ENCODE peak calls at places on chromosomes 3 and 15, in five cellular contexts. One of them, this sample, is unnamed.

GRCh38 chr15:58957101-58957973 is 23.9 kb upstream of the SLTM start:
- DNase-seq in naive thymus-derived CD4-positive, alpha-beta T cell: peak; percentile 64
- DNase-seq in astrocyte: no peak
- DNase-seq in CD8-positive, alpha-beta memory T cell: peak; percentile 46
- DNase-seq in body of pancreas: peak; percentile 34
- DNase-seq in this sample: peak; percentile 75

GRCh38 chr3:33008282-33008681 is 56.8 kb downstream of the CCR4 start:
- DNase-seq in naive thymus-derived CD4-positive, alpha-beta T cell: no peak
- DNase-seq in astrocyte: no peak
- DNase-seq in CD8-positive, alpha-beta memory T cell: peak; percentile 7
- DNase-seq in body of pancreas: no peak
- DNase-seq in this sample: no peak

GRCh38 chr3:4971838-4972237 is 7.4 kb upstream of the BHLHE40 start:
- DNase-seq in naive thymus-derived CD4-positive, alpha-beta T cell: no peak
- DNase-seq in astrocyte: no peak
- DNase-seq in CD8-positive, alpha-beta memory T cell: no peak
- DNase-seq in body of pancreas: no peak
- DNase-seq in this sample: no peak

GRCh38 chr3:108221403-108221802 is 821 bp downstream of the IFT57 start:
- DNase-seq in naive thymus-derived CD4-positive, alpha-beta T cell: no peak
- DNase-seq in astrocyte: no peak
- DNase-seq in CD8-positive, alpha-beta memory T cell: no peak
- DNase-seq in body of pancreas: no peak
- DNase-seq in this sample: no peak

GRCh38 chr3:14923476-14923875 is 23.9 kb upstream of the NR2C2 start:
- DNase-seq in naive thymus-derived CD4-positive, alpha-beta T cell: no peak
- DNase-seq in astrocyte: no peak
- DNase-seq in CD8-positive, alpha-beta memory T cell: no peak
- DNase-seq in body of pancreas: no peak
- DNase-seq in this sample: no peak

GRCh38 chr3:37770938-37771918 is 90.5 kb upstream of the CTDSPL start:
- DNase-seq in naive thymus-derived CD4-positive, alpha-beta T cell: no peak
- DNase-seq in astrocyte: peak; percentile 33
- DNase-seq in CD8-positive, alpha-beta memory T cell: no peak
- DNase-seq in body of pancreas: peak; percentile 58
- DNase-seq in this sample: peak; percentile 18

GRCh38 chr3:120348065-120348980 is 831 bp downstream of the LRRC58 start:
- DNase-seq in naive thymus-derived CD4-positive, alpha-beta T cell: peak; percentile 67
- DNase-seq in astrocyte: no peak
- DNase-seq in CD8-positive, alpha-beta memory T cell: peak; percentile 4
- DNase-seq in body of pancreas: no peak
- DNase-seq in this sample: no peak

GRCh38 chr3:39279745-39280517 is at the start of gene CX3CR1:
- DNase-seq in naive thymus-derived CD4-positive, alpha-beta T cell: no peak
- DNase-seq in astrocyte: no peak
- DNase-seq in CD8-positive, alpha-beta memory T cell: no peak
- DNase-seq in body of pancreas: no peak
- DNase-seq in this sample: no peak

GRCh38 chr15:67927501-67928156 is 87.8 kb upstream of the RNU6-1 start:
- DNase-seq in naive thymus-derived CD4-positive, alpha-beta T cell: no peak
- DNase-seq in astrocyte: peak; percentile 96
- DNase-seq in CD8-positive, alpha-beta memory T cell: no peak
- DNase-seq in body of pancreas: peak; percentile 59
- DNase-seq in this sample: peak; percentile 97

GRCh38 chr3:4980229-4981159 is 1.3 kb downstream of the BHLHE40 start:
- DNase-seq in naive thymus-derived CD4-positive, alpha-beta T cell: peak; percentile 74
- DNase-seq in astrocyte: peak; percentile 83
- DNase-seq in CD8-positive, alpha-beta memory T cell: peak; percentile 86
- DNase-seq in body of pancreas: peak; percentile 95
- DNase-seq in this sample: peak; percentile 86

GRCh38 chr3:129276385-129276784 is 2.3 kb upstream of the HMCES start:
- DNase-seq in naive thymus-derived CD4-positive, alpha-beta T cell: no peak
- DNase-seq in astrocyte: no peak
- DNase-seq in CD8-positive, alpha-beta memory T cell: no peak
- DNase-seq in body of pancreas: no peak
- DNase-seq in this sample: no peak

GRCh38 chr15:25178835-25179672 is 224.3 kb downstream of the SNRPN start:
- DNase-seq in naive thymus-derived CD4-positive, alpha-beta T cell: no peak
- DNase-seq in astrocyte: no peak
- DNase-seq in CD8-positive, alpha-beta memory T cell: no peak
- DNase-seq in body of pancreas: peak; percentile 1
- DNase-seq in this sample: no peak

GRCh38 chr3:40310690-40311089 is 1.2 kb downstream of the EIF1B start:
- DNase-seq in naive thymus-derived CD4-positive, alpha-beta T cell: no peak
- DNase-seq in astrocyte: no peak
- DNase-seq in CD8-positive, alpha-beta memory T cell: no peak
- DNase-seq in body of pancreas: no peak
- DNase-seq in this sample: no peak

DNA sequence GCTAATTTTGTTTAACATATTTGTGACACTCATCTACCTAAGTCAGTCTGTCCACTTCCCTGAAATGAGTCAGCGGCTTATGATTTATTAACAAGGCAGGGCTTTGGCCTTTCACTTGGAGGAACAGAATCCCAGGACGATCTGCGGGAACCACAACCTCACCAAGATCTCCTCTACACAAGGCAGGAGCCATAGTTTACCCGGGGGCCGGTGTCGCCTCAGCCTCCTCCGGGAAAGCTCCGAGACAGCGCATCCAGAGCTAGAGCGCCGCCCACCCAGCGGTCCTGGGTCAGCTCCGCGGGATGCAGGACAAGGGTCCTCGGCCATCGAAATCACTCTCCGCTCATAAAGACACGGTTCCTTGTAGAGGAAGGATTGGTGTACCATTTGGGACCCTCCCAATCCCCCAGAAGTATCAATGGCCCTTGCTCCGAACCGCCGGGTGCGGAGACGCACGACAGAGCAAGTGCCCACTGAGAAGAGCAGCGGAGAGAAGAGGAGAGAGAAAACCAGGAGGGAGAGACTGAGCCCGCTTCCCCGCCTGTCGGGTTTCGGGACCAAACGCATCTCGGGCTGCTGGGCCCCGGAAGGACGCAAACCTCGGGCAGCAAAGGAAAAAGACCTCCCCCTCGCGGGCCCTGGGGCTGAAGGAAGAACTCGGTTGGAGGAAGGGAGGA is 13.1 kb upstream of the ALCAM start:
- DNase-seq in naive thymus-derived CD4-positive, alpha-beta T cell: no peak
- DNase-seq in astrocyte: peak; percentile 67
- DNase-seq in CD8-positive, alpha-beta memory T cell: no peak
- DNase-seq in body of pancreas: no peak
- DNase-seq in this sample: no peak
- H3K4me3 ChIP-seq in naive thymus-derived CD4-positive, alpha-beta T cell: no peak overlapping the region
- H3K4me3 ChIP-seq in astrocyte: peak overlapping the region; percentile 55
- H3K4me3 ChIP-seq in CD8-positive, alpha-beta memory T cell: no peak overlapping the region
- H3K4me3 ChIP-seq in body of pancreas: no peak overlapping the region
- H3K4me3 ChIP-seq in this sample: peak overlapping the region; percentile 51

DNA sequence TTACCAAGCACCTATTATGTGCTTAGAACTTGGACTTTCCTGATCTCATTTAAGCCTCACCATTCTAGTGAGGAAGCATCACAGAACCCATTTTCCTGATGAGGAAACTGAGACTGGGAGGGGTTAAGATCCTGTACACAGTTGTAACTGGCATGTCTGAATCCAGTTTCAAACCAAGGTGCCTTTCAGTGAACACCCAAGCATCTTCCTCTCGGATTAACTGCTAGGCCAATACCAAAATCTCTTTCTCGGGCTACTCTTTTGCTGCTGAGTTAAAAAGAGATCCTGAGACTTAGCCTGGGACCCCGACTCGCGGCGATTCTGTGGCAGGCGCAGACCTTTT is 578 bp upstream of the CEMIP start:
- DNase-seq in naive thymus-derived CD4-positive, alpha-beta T cell: no peak
- DNase-seq in astrocyte: no peak
- DNase-seq in CD8-positive, alpha-beta memory T cell: no peak
- DNase-seq in body of pancreas: no peak
- DNase-seq in this sample: no peak
- H3K4me3 ChIP-seq in naive thymus-derived CD4-positive, alpha-beta T cell: no peak overlapping the region
- H3K4me3 ChIP-seq in astrocyte: peak overlapping the region; percentile 35
- H3K4me3 ChIP-seq in CD8-positive, alpha-beta memory T cell: no peak overlapping the region
- H3K4me3 ChIP-seq in body of pancreas: no peak overlapping the region
- H3K4me3 ChIP-seq in this sample: no peak overlapping the region

DNA sequence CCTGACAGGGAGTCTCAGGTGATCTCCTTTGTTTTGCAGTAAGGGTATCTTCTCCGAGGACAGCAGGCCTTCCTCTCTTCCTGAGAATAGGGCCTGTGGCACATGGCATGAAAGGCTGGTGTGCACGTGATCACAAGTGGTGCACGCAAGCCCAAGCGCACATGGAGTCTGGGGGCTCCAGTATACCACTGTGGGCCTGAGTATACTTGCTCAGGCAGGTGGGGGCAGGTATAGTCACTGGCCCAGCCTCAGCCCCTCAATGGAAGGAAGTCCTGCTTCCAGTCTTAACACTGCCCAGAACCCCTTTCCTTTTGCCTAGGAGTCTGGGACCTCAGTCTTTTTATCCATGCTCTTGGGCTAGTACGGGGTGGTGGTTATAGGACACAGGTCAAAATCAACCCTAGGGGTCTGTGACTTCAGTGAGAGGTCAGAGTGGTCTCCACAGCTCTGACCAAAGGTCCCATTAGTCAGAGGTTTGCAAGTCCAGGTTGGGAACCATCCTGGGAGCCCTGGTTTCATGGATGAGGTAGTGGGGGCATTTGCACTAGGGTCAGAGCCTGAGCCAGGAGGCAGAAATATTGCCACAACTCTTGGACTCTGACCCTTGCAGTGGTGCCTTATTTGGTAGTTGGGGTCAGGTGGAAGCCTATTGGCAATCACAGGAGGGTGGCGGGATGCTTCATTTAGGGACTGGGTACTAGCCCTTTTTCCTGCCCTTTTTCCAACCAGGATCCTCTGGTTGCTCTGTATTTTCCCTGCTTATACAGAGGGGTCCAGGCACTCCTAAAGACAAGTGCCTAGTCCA is 823 bp upstream of the CCDC71 start:
- DNase-seq in naive thymus-derived CD4-positive, alpha-beta T cell: no peak
- DNase-seq in astrocyte: no peak
- DNase-seq in CD8-positive, alpha-beta memory T cell: no peak
- DNase-seq in body of pancreas: no peak
- DNase-seq in this sample: no peak
- H3K4me3 ChIP-seq in naive thymus-derived CD4-positive, alpha-beta T cell: peak overlapping the region; percentile 58
- H3K4me3 ChIP-seq in astrocyte: peak overlapping the region; percentile 72
- H3K4me3 ChIP-seq in CD8-positive, alpha-beta memory T cell: peak overlapping the region; percentile 88
- H3K4me3 ChIP-seq in body of pancreas: peak overlapping the region; percentile 21
- H3K4me3 ChIP-seq in this sample: peak overlapping the region; percentile 91

GRCh38 chr3:140927711-140928110 is 13.9 kb upstream of the SLC25A36 start:
- DNase-seq in naive thymus-derived CD4-positive, alpha-beta T cell: no peak
- DNase-seq in astrocyte: no peak
- DNase-seq in CD8-positive, alpha-beta memory T cell: no peak
- DNase-seq in body of pancreas: no peak
- DNase-seq in this sample: no peak

GRCh38 chr3:140933109-140933508 is 8.5 kb upstream of the SLC25A36 start:
- DNase-seq in naive thymus-derived CD4-positive, alpha-beta T cell: no peak
- DNase-seq in astrocyte: no peak
- DNase-seq in CD8-positive, alpha-beta memory T cell: no peak
- DNase-seq in body of pancreas: no peak
- DNase-seq in this sample: no peak

GRCh38 chr3:140933552-140933951 is 8.1 kb upstream of the SLC25A36 start:
- DNase-seq in naive thymus-derived CD4-positive, alpha-beta T cell: no peak
- DNase-seq in astrocyte: no peak
- DNase-seq in CD8-positive, alpha-beta memory T cell: no peak
- DNase-seq in body of pancreas: no peak
- DNase-seq in this sample: no peak

GRCh38 chr3:140931801-140932200 is 9.8 kb upstream of the SLC25A36 start:
- DNase-seq in naive thymus-derived CD4-positive, alpha-beta T cell: no peak
- DNase-seq in astrocyte: peak; percentile 20
- DNase-seq in CD8-positive, alpha-beta memory T cell: no peak
- DNase-seq in body of pancreas: no peak
- DNase-seq in this sample: no peak

GRCh38 chr3:140931016-140931454 is 10.6 kb upstream of the SLC25A36 start:
- DNase-seq in naive thymus-derived CD4-positive, alpha-beta T cell: no peak
- DNase-seq in astrocyte: no peak
- DNase-seq in CD8-positive, alpha-beta memory T cell: no peak
- DNase-seq in body of pancreas: no peak
- DNase-seq in this sample: no peak
- H3K4me3 ChIP-seq in naive thymus-derived CD4-positive, alpha-beta T cell: no peak overlapping the region
- H3K4me3 ChIP-seq in astrocyte: no peak overlapping the region
- H3K4me3 ChIP-seq in CD8-positive, alpha-beta memory T cell: no peak overlapping the region
- H3K4me3 ChIP-seq in body of pancreas: no peak overlapping the region
- H3K4me3 ChIP-seq in this sample: no peak overlapping the region

GRCh38 chr15:79399591-79399990 is 32.5 kb upstream of the MINAR1 start:
- DNase-seq in naive thymus-derived CD4-positive, alpha-beta T cell: no peak
- DNase-seq in astrocyte: no peak
- DNase-seq in CD8-positive, alpha-beta memory T cell: no peak
- DNase-seq in body of pancreas: no peak
- DNase-seq in this sample: no peak
- H3K4me3 ChIP-seq in naive thymus-derived CD4-positive, alpha-beta T cell: no peak overlapping the region
- H3K4me3 ChIP-seq in astrocyte: no peak overlapping the region
- H3K4me3 ChIP-seq in CD8-positive, alpha-beta memory T cell: no peak overlapping the region
- H3K4me3 ChIP-seq in body of pancreas: no peak overlapping the region
- H3K4me3 ChIP-seq in this sample: no peak overlapping the region

GRCh38 chr15:52008326-52008697 is 10.7 kb upstream of the MAPK6 start:
- DNase-seq in naive thymus-derived CD4-positive, alpha-beta T cell: no peak
- DNase-seq in astrocyte: no peak
- DNase-seq in CD8-positive, alpha-beta memory T cell: no peak
- DNase-seq in body of pancreas: no peak
- DNase-seq in this sample: no peak
- H3K4me3 ChIP-seq in naive thymus-derived CD4-positive, alpha-beta T cell: no peak overlapping the region
- H3K4me3 ChIP-seq in astrocyte: no peak overlapping the region
- H3K4me3 ChIP-seq in CD8-positive, alpha-beta memory T cell: no peak overlapping the region
- H3K4me3 ChIP-seq in body of pancreas: no peak overlapping the region
- H3K4me3 ChIP-seq in this sample: no peak overlapping the region

GRCh38 chr3:12286504-12286903 is 2.4 kb upstream of the PPARG start:
- DNase-seq in naive thymus-derived CD4-positive, alpha-beta T cell: no peak
- DNase-seq in astrocyte: no peak
- DNase-seq in CD8-positive, alpha-beta memory T cell: no peak
- DNase-seq in body of pancreas: no peak
- DNase-seq in this sample: no peak

GRCh38 chr3:12286927-12287726 is 1.7 kb upstream of the PPARG start:
- DNase-seq in naive thymus-derived CD4-positive, alpha-beta T cell: no peak
- DNase-seq in astrocyte: no peak
- DNase-seq in CD8-positive, alpha-beta memory T cell: no peak
- DNase-seq in body of pancreas: no peak
- DNase-seq in this sample: no peak

GRCh38 chr3:12287727-12288465 is 974 bp upstream of the PPARG start:
- DNase-seq in naive thymus-derived CD4-positive, alpha-beta T cell: no peak
- DNase-seq in astrocyte: no peak
- DNase-seq in CD8-positive, alpha-beta memory T cell: no peak
- DNase-seq in body of pancreas: peak; percentile 22
- DNase-seq in this sample: no peak

GRCh38 chr3:12289562-12289961 is 692 bp downstream of the PPARG start:
- DNase-seq in naive thymus-derived CD4-positive, alpha-beta T cell: no peak
- DNase-seq in astrocyte: no peak
- DNase-seq in CD8-positive, alpha-beta memory T cell: no peak
- DNase-seq in body of pancreas: no peak
- DNase-seq in this sample: no peak

GRCh38 chr3:12288466-12289129 is at the start of gene PPARG:
- DNase-seq in naive thymus-derived CD4-positive, alpha-beta T cell: no peak
- DNase-seq in astrocyte: no peak
- DNase-seq in CD8-positive, alpha-beta memory T cell: no peak
- DNase-seq in body of pancreas: peak; percentile 12
- DNase-seq in this sample: no peak
- H3K4me3 ChIP-seq in naive thymus-derived CD4-positive, alpha-beta T cell: no peak within 1 kb of the TSS
- H3K4me3 ChIP-seq in astrocyte: peak within 1 kb of the TSS; percentile 68
- H3K4me3 ChIP-seq in CD8-positive, alpha-beta memory T cell: no peak within 1 kb of the TSS
- H3K4me3 ChIP-seq in body of pancreas: no peak within 1 kb of the TSS
- H3K4me3 ChIP-seq in this sample: peak within 1 kb of the TSS; percentile 78

GRCh38 chr3:113247051-113247450 is 35.7 kb downstream of the BOC start:
- DNase-seq in naive thymus-derived CD4-positive, alpha-beta T cell: no peak
- DNase-seq in astrocyte: no peak
- DNase-seq in CD8-positive, alpha-beta memory T cell: no peak
- DNase-seq in body of pancreas: no peak
- DNase-seq in this sample: no peak
- H3K4me3 ChIP-seq in naive thymus-derived CD4-positive, alpha-beta T cell: no peak overlapping the region
- H3K4me3 ChIP-seq in astrocyte: no peak overlapping the region
- H3K4me3 ChIP-seq in CD8-positive, alpha-beta memory T cell: no peak overlapping the region
- H3K4me3 ChIP-seq in body of pancreas: no peak overlapping the region
- H3K4me3 ChIP-seq in this sample: no peak overlapping the region

GRCh38 chr15:66641485-66642313 is 60.3 kb upstream of the SMAD6 start:
- DNase-seq in naive thymus-derived CD4-positive, alpha-beta T cell: no peak
- DNase-seq in astrocyte: no peak
- DNase-seq in CD8-positive, alpha-beta memory T cell: no peak
- DNase-seq in body of pancreas: no peak
- DNase-seq in this sample: no peak
- H3K4me3 ChIP-seq in naive thymus-derived CD4-positive, alpha-beta T cell: no peak overlapping the region
- H3K4me3 ChIP-seq in astrocyte: no peak overlapping the region
- H3K4me3 ChIP-seq in CD8-positive, alpha-beta memory T cell: no peak overlapping the region
- H3K4me3 ChIP-seq in body of pancreas: no peak overlapping the region
- H3K4me3 ChIP-seq in this sample: no peak overlapping the region

This sample was measured in brain microvascular endothelial cell.